ENCODE peak calls at places on chromosomes 6 and 20, in seven cellular contexts. J is NCI-H187, D is NCI-H345, P is NCI-H1105, G is cerebellar cortex, R is neural progenitor cell, B is stomach. F is an unnamed sample.

GRCh38 chr6:122609881-122610689 is at the start of gene PKIB:
- DNase-seq in P (peak), B (peak), G (peak), D (peak), J (peak), R (peak), F (peak)

GRCh38 chr20:24109008-24109407 is 120.4 kb upstream of the GGTLC1 start:
- DNase-seq in R (no peak), B (peak), J (no peak), P (no peak), G (no peak), D (no peak), F (no peak)

GRCh38 chr6:46419576-46420002 is 71.7 kb downstream of the RCAN2 start:
- DNase-seq in G (peak), R (peak), D (peak), B (peak), J (peak), P (peak), F (peak)

GRCh38 chr6:14861491-14861943 is 384.4 kb upstream of the JARID2 start:
- DNase-seq in J (no peak), P (no peak), D (no peak), B (no peak), G (no peak), R (peak), F (no peak)

GRCh38 chr6:126033696-126034095 is 47.4 kb downstream of the TRMT11 start:
- DNase-seq in G (peak), J (no peak), D (peak), P (peak), B (no peak), R (peak), F (peak)

GRCh38 chr20:1897486-1897885 is 2.3 kb downstream of the SIRPA start:
- DNase-seq in J (no peak), B (no peak), P (no peak), D (no peak), G (peak), R (no peak), F (no peak)

GRCh38 chr6:166360243-166361079 is 18.1 kb upstream of the SFT2D1 start:
- DNase-seq in D (no peak), J (no peak), G (no peak), R (no peak), B (no peak), P (no peak), F (no peak)

GRCh38 chr6:138545621-138545980 is 46.3 kb upstream of the NHSL1 start:
- DNase-seq in P (no peak), D (no peak), B (peak), R (peak), J (no peak), G (no peak), F (no peak)

GRCh38 chr20:23059831-23060230 is 10.4 kb upstream of the THBD start:
- DNase-seq in D (no peak), J (no peak), R (no peak), P (no peak), B (no peak), G (no peak), F (no peak)

GRCh38 chr6:75143186-75143585 is 62.7 kb downstream of the COL12A1 start:
- DNase-seq in D (no peak), R (no peak), J (no peak), G (no peak), B (no peak), P (no peak), F (no peak)

F was measured in NCI-H774.